ENCODE peak calls at places on chromosomes 11 and 22, in nine cellular contexts. One of them, this sample, is unnamed.

GRCh38 chr22:47089374-47089773 is 326.9 kb downstream of the TBC1D22A start:
- DNase-seq in hepatocyte: no peak
- DNase-seq in GM23338: no peak
- DNase-seq in GM23248: no peak
- DNase-seq in SK-N-SH: no peak
- DNase-seq in MM.1S: no peak
- DNase-seq in neural progenitor cell: no peak
- DNase-seq in OCI-LY7: no peak
- DNase-seq in HCT116: no peak
- DNase-seq in this sample: no peak

GRCh38 chr11:132349806-132350733 is 979.7 kb downstream of the NTM start:
- DNase-seq in GM23248: no peak
- DNase-seq in neural progenitor cell: no peak
- DNase-seq in HCT116: no peak
- DNase-seq in hepatocyte: no peak
- DNase-seq in SK-N-SH: no peak
- DNase-seq in MM.1S: peak
- DNase-seq in GM23338: no peak
- DNase-seq in OCI-LY7: no peak
- DNase-seq in this sample: no peak

GRCh38 chr11:115924744-115925567 is 420.7 kb upstream of the CADM1 start:
- DNase-seq in hepatocyte: no peak
- DNase-seq in SK-N-SH: no peak
- DNase-seq in neural progenitor cell: no peak
- DNase-seq in GM23338: no peak
- DNase-seq in OCI-LY7: no peak
- DNase-seq in MM.1S: peak
- DNase-seq in HCT116: no peak
- DNase-seq in GM23248: no peak
- DNase-seq in this sample: no peak

GRCh38 chr11:10317281-10317755 is 12.4 kb downstream of the ADM start:
- DNase-seq in HCT116: no peak
- DNase-seq in GM23248: no peak
- DNase-seq in SK-N-SH: no peak
- DNase-seq in OCI-LY7: peak
- DNase-seq in GM23338: no peak
- DNase-seq in neural progenitor cell: peak
- DNase-seq in hepatocyte: no peak
- DNase-seq in MM.1S: peak
- DNase-seq in this sample: no peak

GRCh38 chr22:40932396-40932795 is 18.8 kb upstream of the RBX1 start:
- DNase-seq in neural progenitor cell: no peak
- DNase-seq in OCI-LY7: no peak
- DNase-seq in GM23248: no peak
- DNase-seq in MM.1S: no peak
- DNase-seq in GM23338: no peak
- DNase-seq in hepatocyte: no peak
- DNase-seq in HCT116: no peak
- DNase-seq in SK-N-SH: no peak
- DNase-seq in this sample: no peak

GRCh38 chr11:32960553-32961164 is 55.0 kb upstream of the DEPDC7 start:
- DNase-seq in OCI-LY7: peak
- DNase-seq in GM23248: peak
- DNase-seq in hepatocyte: peak
- DNase-seq in GM23338: peak
- DNase-seq in SK-N-SH: peak
- DNase-seq in HCT116: peak
- DNase-seq in neural progenitor cell: peak
- DNase-seq in MM.1S: peak
- DNase-seq in this sample: peak

GRCh38 chr11:20973959-20974358 is 304.6 kb downstream of the NELL1 start:
- DNase-seq in OCI-LY7: no peak
- DNase-seq in GM23338: peak
- DNase-seq in GM23248: no peak
- DNase-seq in HCT116: no peak
- DNase-seq in neural progenitor cell: peak
- DNase-seq in MM.1S: no peak
- DNase-seq in SK-N-SH: no peak
- DNase-seq in hepatocyte: no peak
- DNase-seq in this sample: no peak

GRCh38 chr11:128784059-128784804 is 82.9 kb downstream of the KCNJ1 start:
- DNase-seq in OCI-LY7: no peak
- DNase-seq in HCT116: no peak
- DNase-seq in neural progenitor cell: peak
- DNase-seq in SK-N-SH: no peak
- DNase-seq in GM23338: peak
- DNase-seq in GM23248: no peak
- DNase-seq in MM.1S: no peak
- DNase-seq in hepatocyte: no peak
- DNase-seq in this sample: no peak

GRCh38 chr22:47839586-47840245 is 1077.3 kb downstream of the TBC1D22A start:
- DNase-seq in HCT116: no peak
- DNase-seq in OCI-LY7: no peak
- DNase-seq in hepatocyte: no peak
- DNase-seq in GM23248: no peak
- DNase-seq in neural progenitor cell: no peak
- DNase-seq in GM23338: no peak
- DNase-seq in MM.1S: no peak
- DNase-seq in SK-N-SH: no peak
- DNase-seq in this sample: no peak

GRCh38 chr11:124896071-124896750 is 1.5 kb downstream of the ROBO4 start:
- DNase-seq in HCT116: no peak
- DNase-seq in GM23248: no peak
- DNase-seq in hepatocyte: no peak
- DNase-seq in OCI-LY7: no peak
- DNase-seq in neural progenitor cell: no peak
- DNase-seq in SK-N-SH: peak
- DNase-seq in GM23338: no peak
- DNase-seq in MM.1S: no peak
- DNase-seq in this sample: peak

GRCh38 chr22:45757068-45757467 is 85.4 kb downstream of the ATXN10 start:
- DNase-seq in SK-N-SH: no peak
- DNase-seq in GM23248: peak
- DNase-seq in MM.1S: no peak
- DNase-seq in HCT116: no peak
- DNase-seq in neural progenitor cell: peak
- DNase-seq in GM23338: peak
- DNase-seq in hepatocyte: peak
- DNase-seq in OCI-LY7: no peak
- DNase-seq in this sample: no peak

GRCh38 chr22:49536571-49537131 is 291.0 kb downstream of the BRD1 start:
- DNase-seq in OCI-LY7: no peak
- DNase-seq in MM.1S: no peak
- DNase-seq in neural progenitor cell: peak
- DNase-seq in GM23248: no peak
- DNase-seq in HCT116: no peak
- DNase-seq in GM23338: no peak
- DNase-seq in hepatocyte: no peak
- DNase-seq in SK-N-SH: no peak
- DNase-seq in this sample: no peak

GRCh38 chr22:49535126-49535525 is 292.5 kb downstream of the BRD1 start:
- DNase-seq in MM.1S: no peak
- DNase-seq in neural progenitor cell: no peak
- DNase-seq in HCT116: no peak
- DNase-seq in OCI-LY7: no peak
- DNase-seq in hepatocyte: no peak
- DNase-seq in GM23338: no peak
- DNase-seq in SK-N-SH: no peak
- DNase-seq in GM23248: no peak
- DNase-seq in this sample: no peak

GRCh38 chr22:49534386-49534785 is 293.3 kb downstream of the BRD1 start:
- DNase-seq in SK-N-SH: no peak
- DNase-seq in HCT116: no peak
- DNase-seq in hepatocyte: no peak
- DNase-seq in OCI-LY7: no peak
- DNase-seq in MM.1S: no peak
- DNase-seq in neural progenitor cell: peak
- DNase-seq in GM23338: no peak
- DNase-seq in GM23248: no peak
- DNase-seq in this sample: no peak

GRCh38 chr22:49533886-49534285 is 293.8 kb downstream of the BRD1 start:
- DNase-seq in HCT116: no peak
- DNase-seq in neural progenitor cell: no peak
- DNase-seq in hepatocyte: no peak
- DNase-seq in GM23248: no peak
- DNase-seq in OCI-LY7: no peak
- DNase-seq in SK-N-SH: no peak
- DNase-seq in GM23338: no peak
- DNase-seq in MM.1S: no peak
- DNase-seq in this sample: no peak

GRCh38 chr22:49535527-49536125 is 292.0 kb downstream of the BRD1 start:
- DNase-seq in SK-N-SH: no peak
- DNase-seq in GM23248: no peak
- DNase-seq in OCI-LY7: no peak
- DNase-seq in hepatocyte: no peak
- DNase-seq in neural progenitor cell: no peak
- DNase-seq in MM.1S: no peak
- DNase-seq in GM23338: no peak
- DNase-seq in HCT116: no peak
- DNase-seq in this sample: no peak
- TF ChIP-seq EZH2phosphoT487 in SK-N-SH: no peak
- TF ChIP-seq EZH2phosphoT487 in GM23248: no peak
- TF ChIP-seq EZH2phosphoT487 in OCI-LY7: no peak
- TF ChIP-seq EZH2phosphoT487 in hepatocyte: no peak
- TF ChIP-seq EZH2phosphoT487 in neural progenitor cell: no peak
- TF ChIP-seq EZH2phosphoT487 in MM.1S: no peak
- TF ChIP-seq EZH2phosphoT487 in GM23338: no peak
- TF ChIP-seq EZH2phosphoT487 in HCT116: no peak
- TF ChIP-seq EZH2phosphoT487 in this sample: no peak

GRCh38 chr22:19524170-19525115 is at the start of gene CLDN5:
- DNase-seq in GM23338: peak
- DNase-seq in neural progenitor cell: peak
- DNase-seq in hepatocyte: no peak
- DNase-seq in SK-N-SH: peak
- DNase-seq in MM.1S: no peak
- DNase-seq in OCI-LY7: no peak
- DNase-seq in GM23248: peak
- DNase-seq in HCT116: no peak
- DNase-seq in this sample: no peak
- H3K4me2 ChIP-seq in GM23338: peak
- H3K4me2 ChIP-seq in neural progenitor cell: peak
- H3K4me2 ChIP-seq in hepatocyte: peak
- H3K4me2 ChIP-seq in SK-N-SH: peak
- H3K4me2 ChIP-seq in MM.1S: no peak
- H3K4me2 ChIP-seq in OCI-LY7: no peak
- H3K4me2 ChIP-seq in GM23248: peak
- H3K4me2 ChIP-seq in HCT116: no peak
- H3K4me2 ChIP-seq in this sample: no peak

GRCh38 chr11:34271727-34272126 is 86.1 kb downstream of the ABTB2 start:
- DNase-seq in MM.1S: no peak
- DNase-seq in GM23248: no peak
- DNase-seq in OCI-LY7: no peak
- DNase-seq in neural progenitor cell: no peak
- DNase-seq in HCT116: no peak
- DNase-seq in hepatocyte: no peak
- DNase-seq in SK-N-SH: no peak
- DNase-seq in GM23338: no peak
- DNase-seq in this sample: no peak

GRCh38 chr11:34275486-34275885 is 82.3 kb downstream of the ABTB2 start:
- DNase-seq in HCT116: no peak
- DNase-seq in GM23248: no peak
- DNase-seq in hepatocyte: no peak
- DNase-seq in OCI-LY7: no peak
- DNase-seq in SK-N-SH: no peak
- DNase-seq in MM.1S: no peak
- DNase-seq in neural progenitor cell: no peak
- DNase-seq in GM23338: no peak
- DNase-seq in this sample: peak

GRCh38 chr11:34276465-34276864 is 81.3 kb downstream of the ABTB2 start:
- DNase-seq in OCI-LY7: no peak
- DNase-seq in hepatocyte: no peak
- DNase-seq in GM23248: no peak
- DNase-seq in neural progenitor cell: no peak
- DNase-seq in SK-N-SH: no peak
- DNase-seq in MM.1S: no peak
- DNase-seq in HCT116: no peak
- DNase-seq in GM23338: no peak
- DNase-seq in this sample: no peak

GRCh38 chr11:34277166-34277565 is 80.6 kb downstream of the ABTB2 start:
- DNase-seq in OCI-LY7: no peak
- DNase-seq in MM.1S: no peak
- DNase-seq in HCT116: no peak
- DNase-seq in GM23248: no peak
- DNase-seq in hepatocyte: no peak
- DNase-seq in GM23338: no peak
- DNase-seq in SK-N-SH: no peak
- DNase-seq in neural progenitor cell: no peak
- DNase-seq in this sample: no peak

GRCh38 chr11:34274712-34275398 is 83.0 kb downstream of the ABTB2 start:
- DNase-seq in SK-N-SH: peak
- DNase-seq in HCT116: peak
- DNase-seq in MM.1S: no peak
- DNase-seq in GM23338: no peak
- DNase-seq in GM23248: peak
- DNase-seq in neural progenitor cell: no peak
- DNase-seq in OCI-LY7: no peak
- DNase-seq in hepatocyte: peak
- DNase-seq in this sample: peak
- TF ChIP-seq EZH2phosphoT487 in SK-N-SH: no peak
- TF ChIP-seq EZH2phosphoT487 in HCT116: no peak
- TF ChIP-seq EZH2phosphoT487 in MM.1S: no peak
- TF ChIP-seq EZH2phosphoT487 in GM23338: no peak
- TF ChIP-seq EZH2phosphoT487 in GM23248: no peak
- TF ChIP-seq EZH2phosphoT487 in neural progenitor cell: no peak
- TF ChIP-seq EZH2phosphoT487 in OCI-LY7: no peak
- TF ChIP-seq EZH2phosphoT487 in hepatocyte: no peak
- TF ChIP-seq EZH2phosphoT487 in this sample: no peak

GRCh38 chr11:119739021-119739703 is 10.2 kb upstream of the NECTIN1 start:
- DNase-seq in MM.1S: no peak
- DNase-seq in hepatocyte: peak
- DNase-seq in HCT116: no peak
- DNase-seq in OCI-LY7: no peak
- DNase-seq in neural progenitor cell: no peak
- DNase-seq in SK-N-SH: no peak
- DNase-seq in GM23338: no peak
- DNase-seq in GM23248: no peak
- DNase-seq in this sample: no peak

GRCh38 chr11:119743041-119743440 is 14.0 kb upstream of the NECTIN1 start:
- DNase-seq in MM.1S: no peak
- DNase-seq in HCT116: no peak
- DNase-seq in SK-N-SH: no peak
- DNase-seq in neural progenitor cell: no peak
- DNase-seq in hepatocyte: no peak
- DNase-seq in OCI-LY7: no peak
- DNase-seq in GM23338: no peak
- DNase-seq in GM23248: no peak
- DNase-seq in this sample: no peak

GRCh38 chr11:119742263-119742861 is 13.4 kb upstream of the NECTIN1 start:
- DNase-seq in SK-N-SH: peak
- DNase-seq in MM.1S: no peak
- DNase-seq in neural progenitor cell: peak
- DNase-seq in hepatocyte: peak
- DNase-seq in HCT116: no peak
- DNase-seq in OCI-LY7: no peak
- DNase-seq in GM23338: peak
- DNase-seq in GM23248: peak
- DNase-seq in this sample: no peak

GRCh38 chr11:119739975-119740374 is 11.0 kb upstream of the NECTIN1 start:
- DNase-seq in neural progenitor cell: no peak
- DNase-seq in OCI-LY7: no peak
- DNase-seq in MM.1S: no peak
- DNase-seq in GM23338: no peak
- DNase-seq in SK-N-SH: peak
- DNase-seq in GM23248: no peak
- DNase-seq in hepatocyte: no peak
- DNase-seq in HCT116: no peak
- DNase-seq in this sample: no peak

GRCh38 chr11:119741369-119742262 is 12.6 kb upstream of the NECTIN1 start:
- DNase-seq in OCI-LY7: peak
- DNase-seq in GM23338: peak
- DNase-seq in GM23248: peak
- DNase-seq in SK-N-SH: no peak
- DNase-seq in HCT116: no peak
- DNase-seq in MM.1S: peak
- DNase-seq in hepatocyte: peak
- DNase-seq in neural progenitor cell: peak
- DNase-seq in this sample: peak
- H3K4me2 ChIP-seq in OCI-LY7: no peak
- H3K4me2 ChIP-seq in GM23338: peak
- H3K4me2 ChIP-seq in GM23248: peak
- H3K4me2 ChIP-seq in SK-N-SH: no peak
- H3K4me2 ChIP-seq in HCT116: peak
- H3K4me2 ChIP-seq in MM.1S: peak
- H3K4me2 ChIP-seq in hepatocyte: peak
- H3K4me2 ChIP-seq in neural progenitor cell: peak
- H3K4me2 ChIP-seq in this sample: peak